ENCODE peak calls at places on chromosomes 16 and 17, in eight cellular contexts. F, H, D, I, B, U, W and M are unnamed samples.

GRCh38 chr17:43479948-43480347 is 3.8 kb upstream of the DHX8 start:
- DNase-seq in F (no peak), B (no peak), U (no peak), H (no peak), W (no peak), I (no peak), D (no peak), M (no peak)

GRCh38 chr16:87132361-87133014 is 184.7 kb downstream of the C16orf95 start:
- DNase-seq in I (no peak), W (peak; percentile 28), B (peak; percentile 64), F (no peak), D (no peak), H (peak; percentile 37), U (peak; percentile 60), M (peak; percentile 58)

GRCh38 chr16:2511128-2511785 is 2.5 kb upstream of the ATP6V0C start:
- DNase-seq in F (no peak), D (no peak), H (no peak), W (no peak), I (no peak), U (peak; percentile 71), B (no peak), M (no peak)

GRCh38 chr16:49287572-49287971 is 5.9 kb upstream of the CBLN1 start:
- DNase-seq in H (no peak), F (no peak), D (no peak), W (no peak), B (no peak), U (no peak), I (no peak), M (no peak)

GRCh38 chr17:77884019-77884418 is 74.5 kb upstream of the TNRC6C start:
- DNase-seq in B (no peak), H (peak; percentile 84), U (peak; percentile 5), W (no peak), F (no peak), I (no peak), D (peak; percentile 95), M (peak; percentile 93)

GRCh38 chr16:82063456-82064082 is 28.5 kb downstream of the HSD17B2 start:
- DNase-seq in D (no peak), B (peak; percentile 76), H (no peak), F (no peak), W (peak; percentile 26), I (no peak), U (no peak), M (no peak)

GRCh38 chr17:2936771-2937321 is 126.6 kb downstream of the OR1D5 start:
- DNase-seq in H (no peak), I (no peak), F (no peak), W (no peak), D (no peak), U (no peak), B (no peak), M (no peak)

GRCh38 chr16:85153046-85153445 is 40.8 kb upstream of the CIBAR2 start:
- DNase-seq in U (no peak), I (no peak), B (no peak), D (no peak), H (no peak), W (no peak), F (no peak), M (no peak)

GRCh38 chr17:3805581-3805980 is 4.6 kb upstream of the ITGAE start:
- DNase-seq in D (no peak), W (no peak), F (no peak), B (no peak), I (no peak), U (no peak), H (no peak), M (no peak)

GRCh38 chr16:73068546-73069401 is 20.8 kb upstream of the ZFHX3 start:
- DNase-seq in B (peak; percentile 85), U (peak; percentile 99), I (no peak), D (peak; percentile 55), F (no peak), H (no peak), W (peak; percentile 93), M (no peak)

GRCh38 chr17:79944251-79944812 is 91.3 kb downstream of the TBC1D16 start:
- DNase-seq in D (peak; percentile 15), U (no peak), B (no peak), W (no peak), F (no peak), I (no peak), H (no peak), M (no peak)

GRCh38 chr16:2019500-2019899 is at the start of gene NPW:
- DNase-seq in F (peak; percentile 33), I (no peak), W (no peak), H (no peak), B (no peak), D (peak; percentile 28), U (no peak), M (no peak)